ENCODE peak calls at places on chromosomes 6 and 20, in five cellular contexts. F is HS-27A; O is thoracic aorta; L is body of pancreas; I is CD8-positive, alpha-beta memory T cell. B is an unnamed sample.

GRCh38 chr6:46044876-46045617 is 29.4 kb upstream of the CLIC5 start:
- DNase-seq in O (peak), I (no peak), L (peak), F (no peak), B (no peak)

GRCh38 chr6:137188855-137189254 is 15.4 kb upstream of the IL22RA2 start:
- DNase-seq in F (no peak), I (no peak), L (no peak), O (no peak), B (no peak)

GRCh38 chr6:52672422-52673025 is 1.6 kb downstream of the TMEM14A start:
- DNase-seq in F (no peak), I (no peak), O (no peak), L (peak), B (peak)

GRCh38 chr6:65760285-65760684 is 53.3 kb upstream of the EYS start:
- DNase-seq in F (peak), O (no peak), I (no peak), L (no peak), B (no peak)

GRCh38 chr6:150301871-150302800 is 66.7 kb upstream of the IYD start:
- DNase-seq in L (no peak), F (no peak), O (no peak), I (no peak), B (no peak)

GRCh38 chr6:6969761-6970223 is 138.0 kb upstream of the RREB1 start:
- DNase-seq in I (no peak), O (no peak), F (no peak), L (peak), B (peak)

GRCh38 chr20:2206957-2207769 is 88.6 kb upstream of the TGM3 start:
- DNase-seq in O (no peak), L (peak), F (no peak), I (peak), B (no peak)

GRCh38 chr6:21441386-21441785 is 152.2 kb upstream of the SOX4 start:
- DNase-seq in I (no peak), F (no peak), O (no peak), L (no peak), B (no peak)

GRCh38 chr20:57272883-57273282 is 6.4 kb upstream of the BMP7 start:
- DNase-seq in I (no peak), L (no peak), F (no peak), O (no peak), B (no peak)

GRCh38 chr6:1143655-1144054 is 168.2 kb upstream of the FOXQ1 start:
- DNase-seq in F (no peak), I (no peak), L (no peak), O (no peak), B (no peak)

GRCh38 chr6:170152989-170153388 is 137.9 kb downstream of the DLL1 start:
- DNase-seq in F (no peak), I (no peak), L (peak), O (no peak), B (no peak)

GRCh38 chr6:138128096-138128495 is 20.9 kb upstream of the PERP start:
- DNase-seq in F (no peak), L (no peak), O (no peak), I (no peak), B (no peak)

GRCh38 chr6:96522469-96523009 is 933 bp downstream of the UFL1 start:
- DNase-seq in O (no peak), L (no peak), F (no peak), I (peak), B (no peak)

GRCh38 chr6:107439418-107439817 is 19.9 kb downstream of the PDSS2 start:
- DNase-seq in O (no peak), L (no peak), F (no peak), I (no peak), B (no peak)

GRCh38 chr6:788058-788457 is 95.1 kb upstream of the EXOC2 start:
- DNase-seq in F (no peak), I (no peak), O (no peak), L (no peak), B (no peak)

GRCh38 chr6:26118999-26119398 is 31.8 kb downstream of the HFE start:
- DNase-seq in I (no peak), F (no peak), O (no peak), L (peak), B (no peak)

GRCh38 chr20:33370296-33370695 is 31.0 kb downstream of the CDK5RAP1 start:
- DNase-seq in I (peak), O (no peak), L (no peak), F (no peak), B (no peak)

GRCh38 chr6:42010909-42011308 is 39.4 kb upstream of the TAF8 start:
- DNase-seq in O (no peak), F (no peak), I (no peak), L (no peak), B (no peak)

GRCh38 chr20:63020681-63021080 is 13.9 kb upstream of the BHLHE23 start:
- DNase-seq in F (no peak), O (no peak), L (no peak), I (no peak), B (no peak)

GRCh38 chr20:58700121-58700780 is 7.7 kb downstream of the NPEPL1 start:
- DNase-seq in O (no peak), L (peak), F (no peak), I (no peak), B (no peak)

GRCh38 chr6:148440877-148441453 is 98.3 kb downstream of the SASH1 start:
- DNase-seq in L (peak), F (peak), I (no peak), O (no peak), B (peak)

GRCh38 chr6:116444092-116444491 is 17.1 kb upstream of the CALHM6 start:
- DNase-seq in F (no peak), L (no peak), I (no peak), O (no peak), B (no peak)

GRCh38 chr6:32668226-32668747 is 1.8 kb upstream of the HLA-DQB1 start:
- DNase-seq in F (no peak), L (peak), O (no peak), I (peak), B (peak)

GRCh38 chr6:124679392-124679791 is 282.8 kb upstream of the RNF217 start:
- DNase-seq in F (no peak), O (no peak), L (no peak), I (no peak), B (no peak)

GRCh38 chr6:69961251-69961650 is 94.9 kb downstream of the COL19A1 start:
- DNase-seq in F (no peak), L (no peak), I (no peak), O (no peak), B (no peak)

GRCh38 chr6:19723533-19723932 is 113.6 kb upstream of the ID4 start:
- DNase-seq in L (no peak), F (no peak), O (no peak), I (no peak), B (no peak)

GRCh38 chr6:148769304-148769968 is 22.6 kb downstream of the UST start:
- DNase-seq in O (no peak), L (no peak), I (no peak), F (no peak), B (no peak)

GRCh38 chr6:170345662-170346061 is 39.1 kb downstream of the FAM120B start:
- DNase-seq in F (no peak), O (no peak), L (no peak), I (no peak), B (no peak)

GRCh38 chr20:63222541-63222940 is 6.6 kb upstream of the YTHDF1 start:
- DNase-seq in I (no peak), O (no peak), L (no peak), F (no peak), B (no peak)

GRCh38 chr6:92777146-92777740 is 642.1 kb downstream of the EPHA7 start:
- DNase-seq in F (no peak), L (no peak), O (no peak), I (no peak), B (no peak)

GRCh38 chr6:126811307-126811706 is 307.2 kb upstream of the RSPO3 start:
- DNase-seq in L (no peak), F (no peak), I (no peak), O (no peak), B (no peak)

GRCh38 chr20:4898282-4898681 is 103.0 kb downstream of the SLC23A2 start:
- DNase-seq in O (peak), I (no peak), L (no peak), F (peak), B (peak)

GRCh38 chr20:58513580-58514285 is 1.5 kb downstream of the APCDD1L start:
- DNase-seq in O (no peak), I (no peak), F (no peak), L (no peak), B (no peak)

GRCh38 chr6:90413867-90414266 is 117.2 kb upstream of the BACH2 start:
- DNase-seq in F (no peak), L (peak), O (no peak), I (peak), B (no peak)

GRCh38 chr6:105900120-105900937 is 185.8 kb upstream of the PRDM1 start:
- DNase-seq in F (no peak), L (no peak), I (no peak), O (no peak), B (no peak)

GRCh38 chr20:62010551-62011402 is 54.9 kb downstream of the TAF4 start:
- DNase-seq in O (no peak), L (peak), I (peak), F (no peak), B (no peak)

GRCh38 chr6:44176935-44177509 is 18.4 kb downstream of the CAPN11 start:
- DNase-seq in I (peak), F (no peak), L (no peak), O (no peak), B (no peak)

GRCh38 chr20:55538261-55538908 is 466.9 kb downstream of the CBLN4 start:
- DNase-seq in O (no peak), F (no peak), I (no peak), L (no peak), B (no peak)